ENCODE peak calls at places on chromosomes 3 and 15, in six cellular contexts. One of them, this sample, is unnamed.

GRCh38 chr3:9301798-9302197 is 52.4 kb upstream of the SRGAP3 start:
- DNase-seq in Peyer's patch: no peak
- DNase-seq in right cardiac atrium: no peak
- DNase-seq in A549: no peak
- DNase-seq in GM06990: no peak
- DNase-seq in psoas muscle: no peak
- DNase-seq in this sample: no peak

GRCh38 chr15:69978603-69979002 is 119.1 kb downstream of the TLE3 start:
- DNase-seq in Peyer's patch: peak
- DNase-seq in right cardiac atrium: no peak
- DNase-seq in A549: no peak
- DNase-seq in GM06990: no peak
- DNase-seq in psoas muscle: no peak
- DNase-seq in this sample: no peak

GRCh38 chr15:33083232-33084006 is 111.1 kb downstream of the FMN1 start:
- DNase-seq in Peyer's patch: no peak
- DNase-seq in right cardiac atrium: no peak
- DNase-seq in A549: no peak
- DNase-seq in GM06990: no peak
- DNase-seq in psoas muscle: no peak
- DNase-seq in this sample: no peak

GRCh38 chr15:89002281-89002761 is 85.9 kb upstream of the ABHD2 start:
- DNase-seq in Peyer's patch: peak
- DNase-seq in right cardiac atrium: peak
- DNase-seq in A549: peak
- DNase-seq in GM06990: no peak
- DNase-seq in psoas muscle: no peak
- DNase-seq in this sample: peak

GRCh38 chr3:182165234-182165633 is 453.5 kb downstream of the SOX2 start:
- DNase-seq in Peyer's patch: no peak
- DNase-seq in right cardiac atrium: no peak
- DNase-seq in A549: no peak
- DNase-seq in GM06990: no peak
- DNase-seq in psoas muscle: no peak
- DNase-seq in this sample: no peak

GRCh38 chr3:158771577-158771976 is 30.3 kb upstream of the MFSD1 start:
- DNase-seq in Peyer's patch: no peak
- DNase-seq in right cardiac atrium: no peak
- DNase-seq in A549: no peak
- DNase-seq in GM06990: no peak
- DNase-seq in psoas muscle: no peak
- DNase-seq in this sample: no peak

GRCh38 chr3:85387913-85388510 is 429.2 kb downstream of the CADM2 start:
- DNase-seq in Peyer's patch: no peak
- DNase-seq in right cardiac atrium: no peak
- DNase-seq in A549: no peak
- DNase-seq in GM06990: no peak
- DNase-seq in psoas muscle: no peak
- DNase-seq in this sample: no peak

GRCh38 chr3:64675848-64676247 is 12.0 kb downstream of the ADAMTS9 start:
- DNase-seq in Peyer's patch: no peak
- DNase-seq in right cardiac atrium: no peak
- DNase-seq in A549: no peak
- DNase-seq in GM06990: no peak
- DNase-seq in psoas muscle: no peak
- DNase-seq in this sample: no peak

GRCh38 chr15:87733005-87733404 is 523.5 kb downstream of the NTRK3 start:
- DNase-seq in Peyer's patch: no peak
- DNase-seq in right cardiac atrium: no peak
- DNase-seq in A549: no peak
- DNase-seq in GM06990: no peak
- DNase-seq in psoas muscle: no peak
- DNase-seq in this sample: no peak

GRCh38 chr3:63891518-63891917 is 20.7 kb downstream of the SCAANT1 start:
- DNase-seq in Peyer's patch: no peak
- DNase-seq in right cardiac atrium: no peak
- DNase-seq in A549: no peak
- DNase-seq in GM06990: no peak
- DNase-seq in psoas muscle: no peak
- DNase-seq in this sample: no peak

GRCh38 chr15:41971893-41972340 is 440 bp downstream of the EHD4 start:
- DNase-seq in Peyer's patch: no peak
- DNase-seq in right cardiac atrium: peak
- DNase-seq in A549: peak
- DNase-seq in GM06990: no peak
- DNase-seq in psoas muscle: no peak
- DNase-seq in this sample: no peak

GRCh38 chr15:60471314-60471713 is 7.6 kb downstream of the ICE2 start:
- DNase-seq in Peyer's patch: no peak
- DNase-seq in right cardiac atrium: no peak
- DNase-seq in A549: no peak
- DNase-seq in GM06990: no peak
- DNase-seq in psoas muscle: no peak
- DNase-seq in this sample: no peak
- H3K4me3 ChIP-seq in Peyer's patch: no peak
- H3K4me3 ChIP-seq in right cardiac atrium: no peak
- H3K4me3 ChIP-seq in A549: no peak
- H3K4me3 ChIP-seq in GM06990: no peak
- H3K4me3 ChIP-seq in psoas muscle: no peak
- H3K4me3 ChIP-seq in this sample: no peak

DNA sequence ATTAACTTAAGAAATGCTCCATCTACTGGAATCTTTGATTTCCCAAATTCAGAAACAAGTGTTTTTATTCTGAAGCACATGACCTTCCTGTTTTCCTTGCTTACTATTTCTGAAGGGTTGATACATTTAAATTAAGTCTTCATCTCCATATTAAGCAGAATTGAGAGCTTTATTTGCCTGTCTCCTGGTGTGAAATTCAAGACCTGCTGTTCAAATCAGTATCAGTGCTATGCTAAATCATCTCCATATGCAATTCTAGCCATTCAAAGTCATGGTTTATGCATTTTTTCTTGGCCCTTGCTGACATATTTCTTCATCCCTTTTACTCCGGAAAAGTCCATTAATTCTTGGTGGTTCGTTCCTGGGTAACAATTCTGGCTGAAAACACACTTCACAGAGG is 195.4 kb downstream of the ATP8B4 start:
- DNase-seq in Peyer's patch: no peak
- DNase-seq in right cardiac atrium: no peak
- DNase-seq in A549: no peak
- DNase-seq in GM06990: no peak
- DNase-seq in psoas muscle: no peak
- DNase-seq in this sample: no peak
- H3K4me3 ChIP-seq in Peyer's patch: no peak
- H3K4me3 ChIP-seq in right cardiac atrium: no peak
- H3K4me3 ChIP-seq in A549: no peak
- H3K4me3 ChIP-seq in GM06990: no peak
- H3K4me3 ChIP-seq in psoas muscle: no peak
- H3K4me3 ChIP-seq in this sample: no peak

GRCh38 chr3:146625117-146625775 is 20.1 kb upstream of the PLSCR5 start:
- DNase-seq in Peyer's patch: no peak
- DNase-seq in right cardiac atrium: no peak
- DNase-seq in A549: no peak
- DNase-seq in GM06990: no peak
- DNase-seq in psoas muscle: no peak
- DNase-seq in this sample: peak
- H3K4me3 ChIP-seq in Peyer's patch: peak
- H3K4me3 ChIP-seq in right cardiac atrium: no peak
- H3K4me3 ChIP-seq in A549: peak
- H3K4me3 ChIP-seq in GM06990: no peak
- H3K4me3 ChIP-seq in psoas muscle: peak
- H3K4me3 ChIP-seq in this sample: no peak

GRCh38 chr3:24523195-24523594 is 28.5 kb upstream of the THRB start:
- DNase-seq in Peyer's patch: no peak
- DNase-seq in right cardiac atrium: no peak
- DNase-seq in A549: no peak
- DNase-seq in GM06990: no peak
- DNase-seq in psoas muscle: no peak
- DNase-seq in this sample: no peak

GRCh38 chr3:24523988-24524727 is 29.5 kb upstream of the THRB start:
- DNase-seq in Peyer's patch: peak
- DNase-seq in right cardiac atrium: no peak
- DNase-seq in A549: no peak
- DNase-seq in GM06990: no peak
- DNase-seq in psoas muscle: no peak
- DNase-seq in this sample: no peak

GRCh38 chr3:24520941-24521305 is 26.3 kb upstream of the THRB start:
- DNase-seq in Peyer's patch: no peak
- DNase-seq in right cardiac atrium: no peak
- DNase-seq in A549: no peak
- DNase-seq in GM06990: no peak
- DNase-seq in psoas muscle: no peak
- DNase-seq in this sample: no peak

GRCh38 chr3:24521306-24522154 is 26.9 kb upstream of the THRB start:
- DNase-seq in Peyer's patch: peak
- DNase-seq in right cardiac atrium: peak
- DNase-seq in A549: peak
- DNase-seq in GM06990: no peak
- DNase-seq in psoas muscle: peak
- DNase-seq in this sample: peak

DNA sequence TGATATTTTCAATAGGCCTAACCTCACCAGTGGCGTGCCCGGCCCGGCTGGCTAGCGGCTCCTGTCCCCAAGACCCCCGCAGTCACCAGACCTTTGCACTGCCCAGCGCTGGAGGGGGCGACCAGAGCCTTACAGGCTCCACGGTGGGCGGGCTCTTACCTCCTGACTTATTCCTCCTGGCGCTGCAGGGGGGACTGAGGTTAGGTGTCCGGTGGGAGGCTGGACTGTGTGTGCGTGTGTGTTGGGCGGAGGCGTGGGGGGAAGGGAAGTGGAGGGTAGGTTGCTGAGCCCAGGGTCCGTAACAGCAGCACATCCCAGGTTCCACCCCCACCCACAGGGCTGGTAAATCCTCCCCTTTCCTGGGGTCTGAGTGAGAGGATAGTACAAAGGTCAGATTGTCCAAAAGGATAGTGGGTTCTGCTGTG is 27.5 kb upstream of the THRB start:
- DNase-seq in Peyer's patch: no peak
- DNase-seq in right cardiac atrium: no peak
- DNase-seq in A549: no peak
- DNase-seq in GM06990: no peak
- DNase-seq in psoas muscle: peak
- DNase-seq in this sample: no peak
- H3K4me3 ChIP-seq in Peyer's patch: peak
- H3K4me3 ChIP-seq in right cardiac atrium: peak
- H3K4me3 ChIP-seq in A549: peak
- H3K4me3 ChIP-seq in GM06990: no peak
- H3K4me3 ChIP-seq in psoas muscle: peak
- H3K4me3 ChIP-seq in this sample: no peak

DNA sequence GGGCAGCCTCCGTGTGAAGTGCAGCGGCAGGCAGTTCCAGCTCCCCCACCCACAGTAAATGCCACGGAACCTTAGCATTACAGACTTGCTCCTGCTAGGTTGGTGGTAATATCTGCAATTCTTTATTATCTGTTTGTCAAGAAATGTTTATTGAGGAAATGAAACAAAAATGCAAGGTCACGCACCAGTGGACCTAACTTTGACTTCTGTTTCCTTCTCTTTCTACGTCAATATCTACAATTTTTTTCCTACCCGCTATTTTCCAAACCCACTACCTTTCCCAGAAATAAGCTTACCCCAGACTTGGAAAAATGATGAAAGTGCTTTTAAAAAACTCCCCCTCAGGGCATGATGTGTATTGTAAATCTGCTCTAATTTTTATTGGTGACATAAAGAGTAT is 18.9 kb downstream of the ILDR1 start:
- DNase-seq in Peyer's patch: peak
- DNase-seq in right cardiac atrium: no peak
- DNase-seq in A549: no peak
- DNase-seq in GM06990: peak
- DNase-seq in psoas muscle: no peak
- DNase-seq in this sample: no peak
- H3K4me3 ChIP-seq in Peyer's patch: no peak
- H3K4me3 ChIP-seq in right cardiac atrium: no peak
- H3K4me3 ChIP-seq in A549: no peak
- H3K4me3 ChIP-seq in GM06990: no peak
- H3K4me3 ChIP-seq in psoas muscle: no peak
- H3K4me3 ChIP-seq in this sample: peak

GRCh38 chr3:187291512-187292132 is at the start of gene MASP1:
- DNase-seq in Peyer's patch: no peak
- DNase-seq in right cardiac atrium: peak
- DNase-seq in A549: no peak
- DNase-seq in GM06990: no peak
- DNase-seq in psoas muscle: peak
- DNase-seq in this sample: no peak
- H3K4me3 ChIP-seq in Peyer's patch: peak
- H3K4me3 ChIP-seq in right cardiac atrium: peak
- H3K4me3 ChIP-seq in A549: no peak
- H3K4me3 ChIP-seq in GM06990: no peak
- H3K4me3 ChIP-seq in psoas muscle: no peak
- H3K4me3 ChIP-seq in this sample: no peak

GRCh38 chr15:58327958-58328357 is 103.8 kb upstream of the LIPC start:
- DNase-seq in Peyer's patch: no peak
- DNase-seq in right cardiac atrium: no peak
- DNase-seq in A549: no peak
- DNase-seq in GM06990: no peak
- DNase-seq in psoas muscle: no peak
- DNase-seq in this sample: no peak

GRCh38 chr15:58330468-58330793 is 101.4 kb upstream of the LIPC start:
- DNase-seq in Peyer's patch: no peak
- DNase-seq in right cardiac atrium: no peak
- DNase-seq in A549: no peak
- DNase-seq in GM06990: no peak
- DNase-seq in psoas muscle: no peak
- DNase-seq in this sample: no peak

GRCh38 chr15:58331562-58331902 is 100.3 kb upstream of the LIPC start:
- DNase-seq in Peyer's patch: no peak
- DNase-seq in right cardiac atrium: no peak
- DNase-seq in A549: no peak
- DNase-seq in GM06990: no peak
- DNase-seq in psoas muscle: no peak
- DNase-seq in this sample: no peak

GRCh38 chr15:58330836-58331561 is 100.8 kb upstream of the LIPC start:
- DNase-seq in Peyer's patch: no peak
- DNase-seq in right cardiac atrium: no peak
- DNase-seq in A549: no peak
- DNase-seq in GM06990: no peak
- DNase-seq in psoas muscle: no peak
- DNase-seq in this sample: no peak

GRCh38 chr15:58329781-58330467 is 101.9 kb upstream of the LIPC start:
- DNase-seq in Peyer's patch: no peak
- DNase-seq in right cardiac atrium: peak
- DNase-seq in A549: no peak
- DNase-seq in GM06990: no peak
- DNase-seq in psoas muscle: peak
- DNase-seq in this sample: no peak
- H3K4me3 ChIP-seq in Peyer's patch: no peak
- H3K4me3 ChIP-seq in right cardiac atrium: no peak
- H3K4me3 ChIP-seq in A549: no peak
- H3K4me3 ChIP-seq in GM06990: no peak
- H3K4me3 ChIP-seq in psoas muscle: peak
- H3K4me3 ChIP-seq in this sample: no peak

DNA sequence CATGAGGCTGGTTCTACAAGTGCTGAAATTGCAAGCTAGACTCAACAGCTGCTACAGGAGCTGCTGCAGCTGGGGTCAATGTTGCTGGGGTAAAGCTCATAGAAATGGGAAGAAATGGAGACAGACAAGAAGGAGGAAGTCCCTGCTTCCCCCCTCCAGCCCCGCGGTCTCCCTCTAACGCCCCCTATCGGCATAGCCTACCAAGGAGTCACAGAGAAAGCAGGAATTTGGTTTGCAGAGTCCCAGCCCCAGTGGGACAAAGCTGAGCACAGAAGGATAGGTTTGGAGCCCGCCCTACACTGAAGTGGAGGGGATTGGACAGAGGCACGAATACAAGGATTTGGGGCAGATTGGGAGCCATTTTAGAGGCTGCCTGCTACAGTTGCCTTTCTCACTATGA is 176.9 kb upstream of the ANKRD28 start:
- DNase-seq in Peyer's patch: no peak
- DNase-seq in right cardiac atrium: no peak
- DNase-seq in A549: no peak
- DNase-seq in GM06990: no peak
- DNase-seq in psoas muscle: no peak
- DNase-seq in this sample: no peak
- H3K4me3 ChIP-seq in Peyer's patch: no peak
- H3K4me3 ChIP-seq in right cardiac atrium: no peak
- H3K4me3 ChIP-seq in A549: no peak
- H3K4me3 ChIP-seq in GM06990: no peak
- H3K4me3 ChIP-seq in psoas muscle: no peak
- H3K4me3 ChIP-seq in this sample: no peak